ENCODE peak calls at places on chromosomes 5 and 9, in eight cellular contexts. One of them, this sample, is unnamed. For H3K4me1, the result is how much of the 10 kb centered on the place peaks cover.

GRCh38 chr5:139283252-139284166 is 10.0 kb upstream of the MATR3 start:
- DNase-seq in lower lobe of right lung: no peak
- DNase-seq in upper lobe of right lung: no peak
- DNase-seq in esophagus squamous epithelium: no peak
- DNase-seq in Peyer's patch: no peak
- DNase-seq in heart left ventricle: no peak
- DNase-seq in right atrium auricular region: no peak
- DNase-seq in ovary: no peak
- DNase-seq in this sample: no peak

GRCh38 chr5:180114304-180115003 is 42.9 kb upstream of the RNF130 start:
- DNase-seq in heart left ventricle: no peak
- DNase-seq in right atrium auricular region: no peak
- DNase-seq in esophagus squamous epithelium: no peak
- DNase-seq in Peyer's patch: no peak
- DNase-seq in lower lobe of right lung: no peak
- DNase-seq in ovary: no peak
- DNase-seq in upper lobe of right lung: peak
- DNase-seq in this sample: peak

GRCh38 chr9:137970686-137971476 is 93.3 kb downstream of the CACNA1B start:
- DNase-seq in right atrium auricular region: peak
- DNase-seq in Peyer's patch: no peak
- DNase-seq in esophagus squamous epithelium: no peak
- DNase-seq in ovary: peak
- DNase-seq in heart left ventricle: no peak
- DNase-seq in upper lobe of right lung: peak
- DNase-seq in lower lobe of right lung: peak
- DNase-seq in this sample: peak

GRCh38 chr5:39423331-39423751 is 1.4 kb downstream of the DAB2 start:
- DNase-seq in ovary: no peak
- DNase-seq in heart left ventricle: peak
- DNase-seq in lower lobe of right lung: no peak
- DNase-seq in right atrium auricular region: no peak
- DNase-seq in esophagus squamous epithelium: no peak
- DNase-seq in Peyer's patch: no peak
- DNase-seq in upper lobe of right lung: no peak
- DNase-seq in this sample: no peak

GRCh38 chr9:106025449-106025848 is 331.1 kb downstream of the TMEM38B start:
- DNase-seq in right atrium auricular region: no peak
- DNase-seq in upper lobe of right lung: no peak
- DNase-seq in lower lobe of right lung: no peak
- DNase-seq in ovary: no peak
- DNase-seq in esophagus squamous epithelium: no peak
- DNase-seq in heart left ventricle: peak
- DNase-seq in Peyer's patch: no peak
- DNase-seq in this sample: no peak

GRCh38 chr5:157464518-157465171 is 4.6 kb downstream of the NIPAL4 start:
- DNase-seq in Peyer's patch: no peak
- DNase-seq in heart left ventricle: no peak
- DNase-seq in esophagus squamous epithelium: no peak
- DNase-seq in lower lobe of right lung: no peak
- DNase-seq in ovary: no peak
- DNase-seq in right atrium auricular region: peak
- DNase-seq in upper lobe of right lung: no peak
- DNase-seq in this sample: peak

GRCh38 chr5:154071799-154072781 is 33.3 kb downstream of the MFAP3 start:
- DNase-seq in ovary: peak
- DNase-seq in lower lobe of right lung: peak
- DNase-seq in heart left ventricle: peak
- DNase-seq in upper lobe of right lung: peak
- DNase-seq in Peyer's patch: peak
- DNase-seq in esophagus squamous epithelium: peak
- DNase-seq in right atrium auricular region: peak
- DNase-seq in this sample: no peak

GRCh38 chr9:28212979-28213378 is 639.7 kb upstream of the C9orf72 start:
- DNase-seq in ovary: no peak
- DNase-seq in Peyer's patch: no peak
- DNase-seq in upper lobe of right lung: no peak
- DNase-seq in esophagus squamous epithelium: no peak
- DNase-seq in right atrium auricular region: no peak
- DNase-seq in heart left ventricle: no peak
- DNase-seq in lower lobe of right lung: no peak
- DNase-seq in this sample: no peak

GRCh38 chr5:169168288-169168687 is 132.7 kb downstream of the SLIT3 start:
- DNase-seq in Peyer's patch: no peak
- DNase-seq in ovary: no peak
- DNase-seq in esophagus squamous epithelium: no peak
- DNase-seq in heart left ventricle: no peak
- DNase-seq in upper lobe of right lung: no peak
- DNase-seq in lower lobe of right lung: no peak
- DNase-seq in right atrium auricular region: no peak
- DNase-seq in this sample: no peak

GRCh38 chr5:59241119-59241518 is 652.4 kb downstream of the PDE4D start:
- DNase-seq in ovary: no peak
- DNase-seq in Peyer's patch: no peak
- DNase-seq in upper lobe of right lung: no peak
- DNase-seq in lower lobe of right lung: no peak
- DNase-seq in esophagus squamous epithelium: no peak
- DNase-seq in heart left ventricle: no peak
- DNase-seq in right atrium auricular region: no peak
- DNase-seq in this sample: no peak

GRCh38 chr5:96661841-96662724 is at the start of gene CAST:
- DNase-seq in upper lobe of right lung: peak
- DNase-seq in lower lobe of right lung: peak
- DNase-seq in Peyer's patch: peak
- DNase-seq in ovary: peak
- DNase-seq in esophagus squamous epithelium: peak
- DNase-seq in right atrium auricular region: peak
- DNase-seq in heart left ventricle: peak
- DNase-seq in this sample: peak

GRCh38 chr5:19018822-19019221 is 969.2 kb downstream of the CDH18 start:
- DNase-seq in heart left ventricle: no peak
- DNase-seq in ovary: no peak
- DNase-seq in upper lobe of right lung: no peak
- DNase-seq in right atrium auricular region: no peak
- DNase-seq in esophagus squamous epithelium: no peak
- DNase-seq in lower lobe of right lung: no peak
- DNase-seq in Peyer's patch: no peak
- DNase-seq in this sample: no peak

GRCh38 chr9:129613520-129614175 is 7.3 kb downstream of the C9orf50 start:
- DNase-seq in ovary: peak
- DNase-seq in lower lobe of right lung: no peak
- DNase-seq in right atrium auricular region: no peak
- DNase-seq in esophagus squamous epithelium: no peak
- DNase-seq in upper lobe of right lung: no peak
- DNase-seq in heart left ventricle: no peak
- DNase-seq in Peyer's patch: no peak
- DNase-seq in this sample: no peak

GRCh38 chr9:116860509-116861120 is 173.5 kb downstream of the TRIM32 start:
- DNase-seq in upper lobe of right lung: no peak
- DNase-seq in heart left ventricle: peak
- DNase-seq in ovary: peak
- DNase-seq in lower lobe of right lung: peak
- DNase-seq in esophagus squamous epithelium: no peak
- DNase-seq in Peyer's patch: peak
- DNase-seq in right atrium auricular region: peak
- DNase-seq in this sample: no peak

GRCh38 chr5:118937393-118938061 is 50.8 kb downstream of the DTWD2 start:
- DNase-seq in upper lobe of right lung: no peak
- DNase-seq in ovary: no peak
- DNase-seq in heart left ventricle: no peak
- DNase-seq in esophagus squamous epithelium: no peak
- DNase-seq in lower lobe of right lung: no peak
- DNase-seq in right atrium auricular region: no peak
- DNase-seq in Peyer's patch: no peak
- DNase-seq in this sample: no peak

GRCh38 chr9:9091387-9091786 is 1291.8 kb upstream of the DMAC1 start:
- DNase-seq in lower lobe of right lung: no peak
- DNase-seq in right atrium auricular region: no peak
- DNase-seq in Peyer's patch: no peak
- DNase-seq in esophagus squamous epithelium: no peak
- DNase-seq in upper lobe of right lung: no peak
- DNase-seq in heart left ventricle: no peak
- DNase-seq in ovary: no peak
- DNase-seq in this sample: no peak

GRCh38 chr5:15495026-15495425 is 5.0 kb upstream of the FBXL7 start:
- DNase-seq in heart left ventricle: no peak
- DNase-seq in ovary: peak
- DNase-seq in upper lobe of right lung: no peak
- DNase-seq in Peyer's patch: no peak
- DNase-seq in right atrium auricular region: no peak
- DNase-seq in lower lobe of right lung: no peak
- DNase-seq in esophagus squamous epithelium: no peak
- DNase-seq in this sample: no peak

GRCh38 chr9:71793386-71794105 is 25.2 kb upstream of the CEMIP2 start:
- DNase-seq in esophagus squamous epithelium: no peak
- DNase-seq in Peyer's patch: no peak
- DNase-seq in lower lobe of right lung: no peak
- DNase-seq in right atrium auricular region: no peak
- DNase-seq in upper lobe of right lung: no peak
- DNase-seq in ovary: no peak
- DNase-seq in heart left ventricle: no peak
- DNase-seq in this sample: no peak

GRCh38 chr9:77879344-77880089 is 152.1 kb downstream of the GNAQ start:
- DNase-seq in Peyer's patch: no peak
- DNase-seq in heart left ventricle: no peak
- DNase-seq in esophagus squamous epithelium: no peak
- DNase-seq in right atrium auricular region: no peak
- DNase-seq in lower lobe of right lung: no peak
- DNase-seq in upper lobe of right lung: no peak
- DNase-seq in ovary: no peak
- DNase-seq in this sample: peak

GRCh38 chr5:149283611-149284480 is 12.2 kb downstream of the AFAP1L1 start:
- DNase-seq in Peyer's patch: no peak
- DNase-seq in upper lobe of right lung: no peak
- DNase-seq in lower lobe of right lung: no peak
- DNase-seq in esophagus squamous epithelium: no peak
- DNase-seq in ovary: no peak
- DNase-seq in heart left ventricle: no peak
- DNase-seq in right atrium auricular region: no peak
- DNase-seq in this sample: no peak

GRCh38 chr5:149282027-149282965 is 10.6 kb downstream of the AFAP1L1 start:
- DNase-seq in heart left ventricle: no peak
- DNase-seq in lower lobe of right lung: no peak
- DNase-seq in right atrium auricular region: no peak
- DNase-seq in upper lobe of right lung: no peak
- DNase-seq in esophagus squamous epithelium: no peak
- DNase-seq in ovary: no peak
- DNase-seq in Peyer's patch: no peak
- DNase-seq in this sample: no peak

GRCh38 chr5:149285153-149285552 is 13.5 kb downstream of the AFAP1L1 start:
- DNase-seq in right atrium auricular region: no peak
- DNase-seq in esophagus squamous epithelium: no peak
- DNase-seq in heart left ventricle: no peak
- DNase-seq in upper lobe of right lung: no peak
- DNase-seq in ovary: no peak
- DNase-seq in lower lobe of right lung: no peak
- DNase-seq in Peyer's patch: no peak
- DNase-seq in this sample: no peak

GRCh38 chr5:149282966-149283332 is 11.3 kb downstream of the AFAP1L1 start:
- DNase-seq in ovary: no peak
- DNase-seq in lower lobe of right lung: no peak
- DNase-seq in esophagus squamous epithelium: no peak
- DNase-seq in upper lobe of right lung: no peak
- DNase-seq in Peyer's patch: no peak
- DNase-seq in heart left ventricle: no peak
- DNase-seq in right atrium auricular region: no peak
- DNase-seq in this sample: no peak

DNA sequence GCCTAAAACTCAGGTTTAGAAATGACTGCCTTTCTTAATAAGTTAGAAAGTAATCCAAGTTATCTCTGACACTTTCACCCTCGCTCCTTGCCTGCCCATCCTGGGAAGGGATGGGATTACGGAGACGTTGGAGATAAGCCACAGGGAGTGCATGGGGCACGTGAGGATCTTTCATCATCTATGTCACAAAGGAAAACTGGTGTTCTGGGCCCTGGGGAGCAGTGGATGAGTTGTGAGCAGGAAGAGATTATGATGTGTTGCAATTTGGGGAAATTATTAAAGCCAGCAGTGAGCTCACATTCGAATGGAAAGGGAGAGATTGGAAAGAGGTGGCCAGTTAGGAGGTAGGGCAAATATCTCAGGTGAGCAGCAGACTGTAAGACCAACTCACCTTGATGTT is 12.8 kb downstream of the AFAP1L1 start:
- DNase-seq in upper lobe of right lung: no peak
- DNase-seq in right atrium auricular region: peak
- DNase-seq in esophagus squamous epithelium: no peak
- DNase-seq in Peyer's patch: no peak
- DNase-seq in ovary: no peak
- DNase-seq in heart left ventricle: no peak
- DNase-seq in lower lobe of right lung: no peak
- DNase-seq in this sample: no peak
- H3K27ac ChIP-seq in upper lobe of right lung: no peak
- H3K27ac ChIP-seq in right atrium auricular region: peak
- H3K27ac ChIP-seq in esophagus squamous epithelium: peak
- H3K27ac ChIP-seq in Peyer's patch: no peak
- H3K27ac ChIP-seq in ovary: no peak
- H3K27ac ChIP-seq in heart left ventricle: peak
- H3K27ac ChIP-seq in lower lobe of right lung: peak
- H3K27ac ChIP-seq in this sample: no peak

GRCh38 chr5:149422429-149423286 is 43.6 kb upstream of the IL17B start:
- DNase-seq in ovary: peak
- DNase-seq in esophagus squamous epithelium: no peak
- DNase-seq in right atrium auricular region: peak
- DNase-seq in upper lobe of right lung: no peak
- DNase-seq in heart left ventricle: peak
- DNase-seq in lower lobe of right lung: peak
- DNase-seq in Peyer's patch: no peak
- DNase-seq in this sample: no peak
- H3K4me1 ChIP-seq in ovary: under half
- H3K4me1 ChIP-seq in esophagus squamous epithelium: half or more
- H3K4me1 ChIP-seq in right atrium auricular region: half or more
- H3K4me1 ChIP-seq in upper lobe of right lung: half or more
- H3K4me1 ChIP-seq in heart left ventricle: half or more
- H3K4me1 ChIP-seq in lower lobe of right lung: half or more
- H3K4me1 ChIP-seq in Peyer's patch: under half
- H3K4me1 ChIP-seq in this sample: under half

DNA sequence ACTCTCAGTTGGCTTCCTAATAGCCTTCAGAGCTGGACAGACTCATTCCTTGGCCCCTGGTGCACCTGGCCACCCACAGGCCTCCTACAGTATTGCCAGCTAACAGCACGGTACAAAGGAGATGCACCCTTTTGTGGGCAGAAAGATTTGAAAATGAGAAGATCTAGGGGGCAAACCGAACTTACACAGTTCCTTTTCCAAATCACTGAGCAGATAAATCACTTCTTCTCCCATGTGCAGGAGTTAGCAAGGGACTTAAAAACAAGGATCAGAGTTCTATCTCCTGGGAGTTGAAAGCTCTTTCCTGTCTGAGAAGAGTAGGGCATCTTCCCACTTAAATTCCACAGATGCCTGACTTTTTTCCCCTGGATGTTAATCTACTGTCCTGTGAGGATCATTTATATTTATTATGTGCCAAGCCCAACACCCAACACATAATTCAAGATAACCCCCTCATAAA is 207.4 kb upstream of the DAPK1 start:
- DNase-seq in lower lobe of right lung: no peak
- DNase-seq in right atrium auricular region: no peak
- DNase-seq in ovary: no peak
- DNase-seq in upper lobe of right lung: no peak
- DNase-seq in Peyer's patch: no peak
- DNase-seq in esophagus squamous epithelium: no peak
- DNase-seq in heart left ventricle: no peak
- DNase-seq in this sample: no peak
- TF ChIP-seq CTCF in lower lobe of right lung: no peak
- TF ChIP-seq CTCF in right atrium auricular region: no peak
- TF ChIP-seq CTCF in ovary: no peak
- TF ChIP-seq CTCF in upper lobe of right lung: peak
- TF ChIP-seq CTCF in Peyer's patch: no peak
- TF ChIP-seq CTCF in esophagus squamous epithelium: no peak
- TF ChIP-seq CTCF in heart left ventricle: no peak
- TF ChIP-seq CTCF in this sample: no peak

GRCh38 chr5:6626494-6626893 is 6.3 kb downstream of the NSUN2 start:
- DNase-seq in heart left ventricle: no peak
- DNase-seq in right atrium auricular region: no peak
- DNase-seq in upper lobe of right lung: no peak
- DNase-seq in Peyer's patch: no peak
- DNase-seq in ovary: no peak
- DNase-seq in lower lobe of right lung: no peak
- DNase-seq in esophagus squamous epithelium: no peak
- DNase-seq in this sample: no peak
- H3K27ac ChIP-seq in heart left ventricle: no peak
- H3K27ac ChIP-seq in right atrium auricular region: no peak
- H3K27ac ChIP-seq in upper lobe of right lung: no peak
- H3K27ac ChIP-seq in Peyer's patch: no peak
- H3K27ac ChIP-seq in ovary: no peak
- H3K27ac ChIP-seq in lower lobe of right lung: no peak
- H3K27ac ChIP-seq in esophagus squamous epithelium: no peak
- H3K27ac ChIP-seq in this sample: no peak